ENCODE peak calls at places on chromosome 15, in ten cellular contexts. B is nucleus accumbens; V is EL; N is foreskin fibroblast; F is activated CD4-positive, alpha-beta T cell treated with anti-CD3 and anti-CD28 coated beads, Interleukin-2, amount 50 U/mL, for 4 hours; Y is stimulated activated CD8-positive, alpha-beta memory T cell treated with anti-CD3 and anti-CD28 coated beads, Interleukin-7, amount 100 ng/mL, for 24 hours; M is COR-L47; E is GM06990; H is mammary epithelial cell; J is NCI-H1105 treated with DMSO at 0.1 percent for 48 hours. T is an unnamed sample.

GRCh38 chr15:45333550-45333949 is 44.8 kb downstream of the GATM start:
- DNase-seq in B (no peak), V (peak; percentile 43), N (peak; percentile 15), F (no peak), Y (no peak), M (peak; percentile 10), E (no peak), H (peak; percentile 2), J (no peak), T (peak; percentile 6)

GRCh38 chr15:32870240-32871033 is 152.6 kb downstream of the GREM1 start:
- DNase-seq in B (no peak), V (peak; percentile 97), N (no peak), F (no peak), Y (no peak), M (no peak), E (peak; percentile 38), H (no peak), J (no peak), T (peak; percentile 98)

GRCh38 chr15:68203956-68204355 is 1.2 kb downstream of the CALML4 start:
- DNase-seq in B (no peak), V (no peak), N (no peak), F (no peak), Y (no peak), M (no peak), E (no peak), H (no peak), J (no peak), T (no peak)

GRCh38 chr15:49273734-49274318 is 103.8 kb downstream of the GALK2 start:
- DNase-seq in B (no peak), V (no peak), N (peak; percentile 3), F (no peak), Y (no peak), M (no peak), E (no peak), H (no peak), J (no peak), T (no peak)

GRCh38 chr15:88337993-88338392 is 81.5 kb upstream of the NTRK3 start:
- DNase-seq in B (no peak), V (no peak), N (no peak), F (no peak), Y (no peak), M (no peak), E (no peak), H (no peak), J (no peak), T (no peak)

GRCh38 chr15:82624438-82624837 is 22.7 kb downstream of the CPEB1 start:
- DNase-seq in B (no peak), V (no peak), N (no peak), F (no peak), Y (no peak), M (no peak), E (no peak), H (no peak), J (no peak), T (no peak)

GRCh38 chr15:76185716-76186115 is 125.6 kb downstream of the ETFA start:
- DNase-seq in B (no peak), V (peak; percentile 89), N (peak; percentile 72), F (no peak), Y (no peak), M (peak; percentile 45), E (peak; percentile 31), H (peak; percentile 61), J (peak; percentile 20), T (peak; percentile 71)

GRCh38 chr15:40769310-40770146 is at the start of gene C15orf62:
- DNase-seq in B (peak; percentile 66), V (no peak), N (no peak), F (peak; percentile 72), Y (no peak), M (peak; percentile 88), E (peak; percentile 85), H (peak; percentile 94), J (peak; percentile 73), T (peak; percentile 62)

GRCh38 chr15:41989573-41990242 is 17.4 kb upstream of the EHD4 start:
- DNase-seq in B (peak; percentile 58), V (peak; percentile 69), N (peak; percentile 46), F (peak; percentile 80), Y (peak; percentile 84), M (peak; percentile 50), E (peak; percentile 63), H (peak; percentile 53), J (peak; percentile 34), T (peak; percentile 71)

GRCh38 chr15:41561777-41562145 is 2.7 kb downstream of the TYRO3 start:
- DNase-seq in B (peak; percentile 82), V (no peak), N (peak; percentile 43), F (no peak), Y (no peak), M (no peak), E (no peak), H (no peak), J (no peak), T (peak; percentile 72)

GRCh38 chr15:89090791-89091666 is 2.8 kb downstream of the ABHD2 start:
- DNase-seq in B (peak; percentile 40), V (peak; percentile 75), N (peak; percentile 81), F (peak; percentile 46), Y (no peak), M (peak; percentile 27), E (peak; percentile 13), H (peak; percentile 53), J (peak; percentile 40), T (peak; percentile 79)

GRCh38 chr15:36251450-36251849 is 328.0 kb upstream of the CDIN1 start:
- DNase-seq in B (no peak), V (no peak), N (no peak), F (no peak), Y (no peak), M (no peak), E (no peak), H (no peak), J (no peak), T (no peak)

GRCh38 chr15:59296181-59296617 is 76.5 kb downstream of the MYO1E start:
- DNase-seq in B (no peak), V (peak; percentile 96), N (peak; percentile 92), F (no peak), Y (no peak), M (no peak), E (no peak), H (peak; percentile 42), J (no peak), T (peak; percentile 94)

GRCh38 chr15:41932511-41932910 is 38.7 kb upstream of the SPTBN5 start:
- DNase-seq in B (no peak), V (no peak), N (no peak), F (no peak), Y (no peak), M (no peak), E (no peak), H (no peak), J (no peak), T (no peak)

GRCh38 chr15:27977656-27978055 is 121.5 kb downstream of the OCA2 start:
- DNase-seq in B (no peak), V (no peak), N (no peak), F (no peak), Y (no peak), M (no peak), E (no peak), H (no peak), J (no peak), T (peak; percentile 33)

T was measured in astrocyte of the spinal cord.